ENCODE peak calls at places on chromosomes 3 and 15, in four cellular contexts. One of them, this sample, is unnamed.

GRCh38 chr3:126146034-126146433 is 34.4 kb downstream of the ALDH1L1 start:
- DNase-seq in testis: no peak
- DNase-seq in ovary: no peak
- DNase-seq in esophagus squamous epithelium: no peak
- DNase-seq in this sample: peak; percentile 46

GRCh38 chr3:72555714-72556113 is 292.5 kb downstream of the SHQ1 start:
- DNase-seq in testis: no peak
- DNase-seq in ovary: no peak
- DNase-seq in esophagus squamous epithelium: no peak
- DNase-seq in this sample: no peak

GRCh38 chr15:39211108-39211979 is 369.5 kb upstream of the THBS1 start:
- DNase-seq in testis: no peak
- DNase-seq in ovary: no peak
- DNase-seq in esophagus squamous epithelium: no peak
- DNase-seq in this sample: no peak

GRCh38 chr15:57035664-57036063 is 117.2 kb downstream of the TCF12 start:
- DNase-seq in testis: no peak
- DNase-seq in ovary: no peak
- DNase-seq in esophagus squamous epithelium: no peak
- DNase-seq in this sample: no peak

GRCh38 chr3:169886671-169887070 is 16.9 kb upstream of the LRRC31 start:
- DNase-seq in testis: peak; percentile 38
- DNase-seq in ovary: peak; percentile 19
- DNase-seq in esophagus squamous epithelium: no peak
- DNase-seq in this sample: no peak

GRCh38 chr3:134761213-134761612 is 33.8 kb upstream of the EPHB1 start:
- DNase-seq in testis: peak; percentile 37
- DNase-seq in ovary: no peak
- DNase-seq in esophagus squamous epithelium: no peak
- DNase-seq in this sample: no peak

GRCh38 chr3:44359146-44359751 is 20.7 kb downstream of the TCAIM start:
- DNase-seq in testis: no peak
- DNase-seq in ovary: no peak
- DNase-seq in esophagus squamous epithelium: no peak
- DNase-seq in this sample: no peak

GRCh38 chr3:158918008-158918407 is 116.2 kb downstream of the MFSD1 start:
- DNase-seq in testis: peak; percentile 59
- DNase-seq in ovary: no peak
- DNase-seq in esophagus squamous epithelium: no peak
- DNase-seq in this sample: no peak

GRCh38 chr15:52976050-52976449 is 185.9 kb upstream of the ONECUT1 start:
- DNase-seq in testis: no peak
- DNase-seq in ovary: no peak
- DNase-seq in esophagus squamous epithelium: no peak
- DNase-seq in this sample: no peak

GRCh38 chr3:15660055-15660940 is 58.8 kb downstream of the BTD start:
- DNase-seq in testis: no peak
- DNase-seq in ovary: no peak
- DNase-seq in esophagus squamous epithelium: no peak
- DNase-seq in this sample: no peak

GRCh38 chr3:10873415-10873814 is 57.4 kb downstream of the SLC6A11 start:
- DNase-seq in testis: no peak
- DNase-seq in ovary: no peak
- DNase-seq in esophagus squamous epithelium: no peak
- DNase-seq in this sample: no peak

GRCh38 chr3:88000853-88001252 is 58.0 kb downstream of the CGGBP1 start:
- DNase-seq in testis: peak; percentile 48
- DNase-seq in ovary: no peak
- DNase-seq in esophagus squamous epithelium: no peak
- DNase-seq in this sample: no peak

GRCh38 chr15:57570994-57571393 is 20.7 kb upstream of the MYZAP start:
- DNase-seq in testis: no peak
- DNase-seq in ovary: no peak
- DNase-seq in esophagus squamous epithelium: no peak
- DNase-seq in this sample: no peak

GRCh38 chr3:5057857-5058324 is 64.2 kb upstream of the ARL8B start:
- DNase-seq in testis: peak; percentile 87
- DNase-seq in ovary: peak; percentile 66
- DNase-seq in esophagus squamous epithelium: no peak
- DNase-seq in this sample: peak; percentile 84

GRCh38 chr15:64197425-64197824 is 34.6 kb upstream of the PPIB start:
- DNase-seq in testis: no peak
- DNase-seq in ovary: no peak
- DNase-seq in esophagus squamous epithelium: no peak
- DNase-seq in this sample: no peak

GRCh38 chr3:192812736-192813383 is 85.5 kb upstream of the FGF12 start:
- DNase-seq in testis: peak; percentile 54
- DNase-seq in ovary: no peak
- DNase-seq in esophagus squamous epithelium: no peak
- DNase-seq in this sample: no peak

GRCh38 chr15:91142097-91142744 is 42.2 kb downstream of the SV2B start:
- DNase-seq in testis: no peak
- DNase-seq in ovary: no peak
- DNase-seq in esophagus squamous epithelium: no peak
- DNase-seq in this sample: no peak

GRCh38 chr3:195221015-195221853 is 49.7 kb downstream of the XXYLT1 start:
- DNase-seq in testis: peak; percentile 61
- DNase-seq in ovary: peak; percentile 52
- DNase-seq in esophagus squamous epithelium: no peak
- DNase-seq in this sample: peak; percentile 77

GRCh38 chr15:72758195-72758594 is 25.4 kb downstream of the ADPGK start:
- DNase-seq in testis: no peak
- DNase-seq in ovary: no peak
- DNase-seq in esophagus squamous epithelium: no peak
- DNase-seq in this sample: no peak

GRCh38 chr15:31758126-31758525 is 272.2 kb upstream of the CHRNA7 start:
- DNase-seq in testis: peak; percentile 25
- DNase-seq in ovary: no peak
- DNase-seq in esophagus squamous epithelium: no peak
- DNase-seq in this sample: no peak

GRCh38 chr15:59218099-59218498 is 11.5 kb downstream of the LDHAL6B start:
- DNase-seq in testis: no peak
- DNase-seq in ovary: no peak
- DNase-seq in esophagus squamous epithelium: no peak
- DNase-seq in this sample: no peak

GRCh38 chr3:106348142-106348690 is 479.4 kb upstream of the CBLB start:
- DNase-seq in testis: no peak
- DNase-seq in ovary: no peak
- DNase-seq in esophagus squamous epithelium: no peak
- DNase-seq in this sample: no peak

GRCh38 chr3:81726132-81726531 is 35.3 kb downstream of the GBE1 start:
- DNase-seq in testis: no peak
- DNase-seq in ovary: no peak
- DNase-seq in esophagus squamous epithelium: no peak
- DNase-seq in this sample: no peak

GRCh38 chr3:118760611-118761606 is 273.7 kb downstream of the IGSF11 start:
- DNase-seq in testis: no peak
- DNase-seq in ovary: no peak
- DNase-seq in esophagus squamous epithelium: no peak
- DNase-seq in this sample: no peak

GRCh38 chr3:177410734-177411133 is 213.5 kb upstream of the TBL1XR1 start:
- DNase-seq in testis: no peak
- DNase-seq in ovary: no peak
- DNase-seq in esophagus squamous epithelium: no peak
- DNase-seq in this sample: no peak

GRCh38 chr15:58221591-58222241 is 83.5 kb downstream of the AQP9 start:
- DNase-seq in testis: peak; percentile 41
- DNase-seq in ovary: no peak
- DNase-seq in esophagus squamous epithelium: no peak
- DNase-seq in this sample: no peak

GRCh38 chr15:75891895-75892294 is 11.8 kb upstream of the FBXO22 start:
- DNase-seq in testis: no peak
- DNase-seq in ovary: no peak
- DNase-seq in esophagus squamous epithelium: no peak
- DNase-seq in this sample: no peak

GRCh38 chr3:196360586-196360985 is 22.4 kb upstream of the TM4SF19 start:
- DNase-seq in testis: no peak
- DNase-seq in ovary: no peak
- DNase-seq in esophagus squamous epithelium: no peak
- DNase-seq in this sample: no peak

GRCh38 chr3:186882125-186882524 is 39.6 kb downstream of the ADIPOQ start:
- DNase-seq in testis: no peak
- DNase-seq in ovary: no peak
- DNase-seq in esophagus squamous epithelium: no peak
- DNase-seq in this sample: no peak

GRCh38 chr15:81813215-81813614 is 232.6 kb downstream of the MEX3B start:
- DNase-seq in testis: no peak
- DNase-seq in ovary: no peak
- DNase-seq in esophagus squamous epithelium: no peak
- DNase-seq in this sample: no peak

GRCh38 chr15:67520976-67521769 is at the start of gene C15orf61:
- DNase-seq in testis: peak; percentile 85
- DNase-seq in ovary: peak; percentile 85
- DNase-seq in esophagus squamous epithelium: peak; percentile 13
- DNase-seq in this sample: peak; percentile 96

GRCh38 chr15:69784808-69785550 is 312.7 kb downstream of the TLE3 start:
- DNase-seq in testis: no peak
- DNase-seq in ovary: no peak
- DNase-seq in esophagus squamous epithelium: no peak
- DNase-seq in this sample: peak; percentile 20

GRCh38 chr3:81778678-81779182 is 17.3 kb upstream of the GBE1 start:
- DNase-seq in testis: no peak
- DNase-seq in ovary: no peak
- DNase-seq in esophagus squamous epithelium: no peak
- DNase-seq in this sample: no peak

GRCh38 chr3:167837430-167837829 is 101.9 kb downstream of the SERPINI1 start:
- DNase-seq in testis: no peak
- DNase-seq in ovary: no peak
- DNase-seq in esophagus squamous epithelium: no peak
- DNase-seq in this sample: no peak

GRCh38 chr15:45126535-45127158 is 3.0 kb downstream of the DUOXA1 start:
- DNase-seq in testis: no peak
- DNase-seq in ovary: no peak
- DNase-seq in esophagus squamous epithelium: no peak
- DNase-seq in this sample: no peak

GRCh38 chr3:148883163-148883562 is 18.1 kb downstream of the CPA3 start:
- DNase-seq in testis: no peak
- DNase-seq in ovary: peak; percentile 14
- DNase-seq in esophagus squamous epithelium: no peak
- DNase-seq in this sample: no peak

GRCh38 chr3:19270471-19270870 is 122.2 kb downstream of the KCNH8 start:
- DNase-seq in testis: no peak
- DNase-seq in ovary: no peak
- DNase-seq in esophagus squamous epithelium: no peak
- DNase-seq in this sample: no peak
- TF ChIP-seq POLR2A in testis: no peak
- TF ChIP-seq POLR2A in ovary: no peak
- TF ChIP-seq POLR2A in esophagus squamous epithelium: no peak
- TF ChIP-seq POLR2A in this sample: no peak

DNA sequence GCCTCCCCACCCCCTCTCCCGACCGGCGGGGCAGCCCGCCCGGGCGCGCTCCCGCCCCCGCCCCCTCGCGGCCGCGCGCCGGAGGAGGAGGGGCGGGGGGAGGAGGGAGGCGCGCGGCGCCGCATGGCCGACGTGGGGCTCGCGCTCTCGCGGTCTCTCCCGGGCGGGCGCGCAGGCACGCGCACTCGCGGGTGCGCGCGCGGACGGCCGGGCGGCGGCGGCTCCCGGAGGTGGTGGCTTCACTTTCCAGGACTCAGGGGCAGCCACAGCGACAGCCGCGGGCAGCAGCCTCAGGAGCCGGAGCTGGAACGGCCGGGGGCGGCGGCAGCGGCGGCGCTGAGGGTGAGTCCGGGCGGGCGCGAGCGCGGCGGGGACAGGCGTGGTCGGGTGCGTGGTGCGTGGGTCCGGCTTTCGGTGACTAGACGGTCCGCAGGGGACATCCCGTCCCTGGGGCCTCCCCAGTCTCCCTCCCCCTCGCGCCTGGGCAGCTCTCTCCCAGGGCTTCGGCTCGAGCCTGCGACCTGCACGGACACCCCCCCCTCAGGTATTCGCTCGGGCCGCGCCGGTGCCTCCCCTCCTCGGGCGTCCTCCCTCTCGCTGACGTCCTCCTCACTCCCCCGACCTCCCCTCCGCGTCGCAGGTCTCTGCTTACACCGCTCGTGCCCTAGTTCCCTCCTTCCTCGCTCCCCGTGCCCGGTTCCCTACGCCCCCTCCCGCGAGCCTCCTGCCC is at the start of gene UBE2E2:
- DNase-seq in testis: peak; percentile 71
- DNase-seq in ovary: peak; percentile 59
- DNase-seq in esophagus squamous epithelium: no peak
- DNase-seq in this sample: peak; percentile 92
- TF ChIP-seq POLR2A in testis: peak; percentile 19
- TF ChIP-seq POLR2A in ovary: peak; percentile 70
- TF ChIP-seq POLR2A in esophagus squamous epithelium: no peak
- TF ChIP-seq POLR2A in this sample: peak; percentile 29

DNA sequence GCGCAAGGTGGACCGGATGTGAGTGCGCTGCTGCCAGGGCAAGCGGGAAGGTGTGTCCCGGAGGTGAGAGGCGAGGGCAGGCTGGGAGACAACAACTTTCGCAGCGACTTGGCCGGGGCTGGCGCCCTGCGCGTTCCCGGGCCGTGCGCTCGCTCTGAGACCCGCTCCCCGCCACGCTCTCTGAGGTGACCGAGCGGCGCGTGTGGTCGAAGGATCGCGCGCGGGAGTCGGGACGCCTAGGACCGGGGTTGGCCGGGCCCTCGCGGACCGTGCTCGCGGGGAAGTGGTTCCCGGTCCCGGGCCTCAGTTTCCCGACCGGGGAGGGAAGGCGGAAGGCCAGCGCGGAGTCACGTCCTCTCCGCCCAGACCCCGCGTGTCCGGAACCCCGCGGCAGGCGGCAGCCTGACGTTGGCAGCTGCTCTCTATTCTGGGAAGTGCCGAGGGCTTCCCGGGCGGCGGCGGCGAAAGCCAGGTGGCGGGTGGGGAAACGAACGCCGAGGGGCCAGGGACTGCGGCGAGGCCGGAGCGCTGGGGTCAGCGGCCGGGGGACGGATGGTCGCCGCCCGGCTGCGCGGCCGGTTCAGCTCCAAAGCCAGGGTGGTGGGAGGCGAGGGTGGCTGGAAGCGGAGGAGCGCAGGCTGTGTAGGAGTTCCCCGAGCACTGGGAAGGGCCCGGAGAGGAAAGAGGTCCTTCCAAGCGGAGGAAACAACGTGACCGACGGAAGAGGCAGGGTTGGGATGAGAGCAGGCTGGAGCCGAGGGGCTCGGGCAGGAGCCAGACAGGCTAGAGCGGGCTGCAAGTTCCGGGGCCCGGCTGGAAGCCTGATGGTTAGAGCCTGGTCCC is 1.0 kb upstream of the IGF2BP2 start:
- DNase-seq in testis: peak; percentile 24
- DNase-seq in ovary: peak; percentile 28
- DNase-seq in esophagus squamous epithelium: no peak
- DNase-seq in this sample: peak; percentile 82
- TF ChIP-seq POLR2A in testis: no peak
- TF ChIP-seq POLR2A in ovary: no peak
- TF ChIP-seq POLR2A in esophagus squamous epithelium: no peak
- TF ChIP-seq POLR2A in this sample: no peak

GRCh38 chr3:21919383-21919782 is 168.4 kb upstream of the ZNF385D start:
- DNase-seq in testis: no peak
- DNase-seq in ovary: no peak
- DNase-seq in esophagus squamous epithelium: no peak
- DNase-seq in this sample: no peak

GRCh38 chr3:21914451-21914850 is 163.4 kb upstream of the ZNF385D start:
- DNase-seq in testis: no peak
- DNase-seq in ovary: no peak
- DNase-seq in esophagus squamous epithelium: no peak
- DNase-seq in this sample: no peak

GRCh38 chr3:21920431-21920830 is 169.4 kb upstream of the ZNF385D start:
- DNase-seq in testis: no peak
- DNase-seq in ovary: no peak
- DNase-seq in esophagus squamous epithelium: no peak
- DNase-seq in this sample: no peak
- TF ChIP-seq POLR2A in testis: no peak
- TF ChIP-seq POLR2A in ovary: no peak
- TF ChIP-seq POLR2A in esophagus squamous epithelium: no peak
- TF ChIP-seq POLR2A in this sample: no peak